ENCODE peak calls at places on chromosomes 1 and 21, in five cellular contexts. S, P, J, R and D are unnamed samples.

GRCh38 chr1:111139234-111139955 is 498 bp downstream of the DRAM2 start:
- DNase-seq in J (peak; percentile 30), P (peak; percentile 39), R (peak; percentile 69), S (no peak), D (peak; percentile 74)

GRCh38 chr1:7406641-7407546 is 364.2 kb upstream of the VAMP3 start:
- DNase-seq in P (no peak), S (peak; percentile 21), J (peak; percentile 22), R (no peak), D (peak; percentile 2)

GRCh38 chr1:3468236-3469103 is 14.0 kb downstream of the ARHGEF16 start:
- DNase-seq in P (peak; percentile 22), R (no peak), S (peak; percentile 35), J (no peak), D (no peak)

GRCh38 chr21:38470762-38471161 is 27.5 kb downstream of the ERG start:
- DNase-seq in P (no peak), R (peak; percentile 80), J (no peak), S (no peak), D (no peak)

GRCh38 chr1:172449585-172450523 is 6.0 kb upstream of the PIGC start:
- DNase-seq in S (peak; percentile 67), R (peak; percentile 61), J (peak; percentile 62), P (peak; percentile 73), D (peak; percentile 71)

GRCh38 chr1:68128820-68129219 is 78.4 kb upstream of the DIRAS3 start:
- DNase-seq in R (no peak), J (no peak), S (no peak), P (peak; percentile 70), D (no peak)

GRCh38 chr1:99018313-99018712 is 13.7 kb upstream of the PLPPR5 start:
- DNase-seq in J (no peak), R (no peak), S (no peak), P (no peak), D (no peak)

GRCh38 chr21:37447288-37447936 is 80.8 kb downstream of the DYRK1A start:
- DNase-seq in R (no peak), P (no peak), S (no peak), J (no peak), D (no peak)

GRCh38 chr1:89995595-89996397 is 886 bp downstream of the ZNF326 start:
- DNase-seq in P (no peak), J (no peak), S (no peak), R (peak; percentile 71), D (no peak)

GRCh38 chr1:52674497-52675384 is 23.4 kb downstream of the COA7 start:
- DNase-seq in J (no peak), R (peak; percentile 53), P (no peak), S (no peak), D (no peak)

GRCh38 chr1:211613108-211613947 is 34.4 kb upstream of the SLC30A1 start:
- DNase-seq in P (peak; percentile 86), S (no peak), J (peak; percentile 52), R (no peak), D (peak; percentile 72)

GRCh38 chr1:65836686-65837085 is 44.0 kb downstream of the PDE4B start:
- DNase-seq in S (no peak), J (no peak), R (no peak), P (no peak), D (no peak)

GRCh38 chr1:109840011-109840629 is 70.5 kb upstream of the CSF1 start:
- DNase-seq in S (no peak), J (no peak), P (no peak), R (no peak), D (no peak)

GRCh38 chr1:193181526-193181925 is 4.9 kb downstream of the B3GALT2 start:
- DNase-seq in J (no peak), P (no peak), R (no peak), S (no peak), D (no peak)

GRCh38 chr21:24941316-24942185 is 665.7 kb downstream of the MRPL39 start:
- DNase-seq in P (no peak), S (peak; percentile 39), R (no peak), J (peak; percentile 55), D (no peak)

GRCh38 chr21:8988696-8989095 is 1532.7 kb upstream of the TPTE start:
- DNase-seq in S (no peak), P (no peak), J (no peak), R (no peak), D (no peak)

GRCh38 chr21:33219961-33220360 is 9.8 kb upstream of the IFNAR2 start:
- DNase-seq in J (no peak), S (no peak), R (no peak), P (no peak), D (no peak)

GRCh38 chr1:211526101-211526500 is 34.1 kb upstream of the RD3 start:
- DNase-seq in S (no peak), R (no peak), J (no peak), P (no peak), D (no peak)

GRCh38 chr1:12615166-12615915 is 2.7 kb downstream of the DHRS3 start:
- DNase-seq in S (no peak), P (no peak), J (no peak), R (peak; percentile 53), D (no peak)

GRCh38 chr1:3483801-3484444 is 29.5 kb downstream of the ARHGEF16 start:
- DNase-seq in J (peak; percentile 68), P (no peak), S (peak; percentile 58), R (peak; percentile 25), D (peak; percentile 58)

GRCh38 chr1:59574085-59574484 is 240.7 kb upstream of the HOOK1 start:
- DNase-seq in J (no peak), R (no peak), S (no peak), P (no peak), D (no peak)

GRCh38 chr1:83741751-83742150 is 257.2 kb downstream of the TTLL7 start:
- DNase-seq in R (no peak), S (no peak), J (no peak), P (no peak), D (no peak)

DNA sequence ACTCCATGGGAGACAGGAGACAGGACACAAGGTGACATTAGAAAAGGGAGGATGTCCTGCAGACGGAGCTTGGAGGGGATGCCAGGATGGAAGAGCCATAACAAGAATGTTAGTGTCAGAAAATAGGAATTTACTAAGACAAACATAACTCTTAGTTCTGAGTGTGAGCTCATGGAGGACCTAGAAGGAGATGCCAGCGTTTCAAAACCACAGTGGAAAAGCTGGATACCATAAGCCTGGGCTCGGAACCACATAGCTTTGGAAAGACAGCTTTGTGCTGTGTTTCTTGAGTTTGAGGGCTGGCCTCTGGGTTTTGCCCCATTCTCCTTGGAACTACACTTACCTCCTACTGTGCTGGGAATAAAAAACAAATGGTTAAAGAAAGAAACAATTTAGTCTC is 128.4 kb downstream of the S1PR1 start:
- DNase-seq in P (no peak), J (no peak), S (no peak), R (no peak), D (no peak)
- H3K27ac ChIP-seq in P (no peak overlapping the region), J (no peak overlapping the region), S (no peak overlapping the region), R (no peak overlapping the region), D (no peak overlapping the region)

GRCh38 chr1:21439721-21440629 is at the start of gene NBPF3:
- DNase-seq in S (peak; percentile 91), P (peak; percentile 82), J (peak; percentile 91), R (peak; percentile 89), D (peak; percentile 95)
- TF ChIP-seq POLR2A in S (peak; percentile 26), P (peak; percentile 65), J (no peak), R (peak; percentile 25), D (no peak)

DNA sequence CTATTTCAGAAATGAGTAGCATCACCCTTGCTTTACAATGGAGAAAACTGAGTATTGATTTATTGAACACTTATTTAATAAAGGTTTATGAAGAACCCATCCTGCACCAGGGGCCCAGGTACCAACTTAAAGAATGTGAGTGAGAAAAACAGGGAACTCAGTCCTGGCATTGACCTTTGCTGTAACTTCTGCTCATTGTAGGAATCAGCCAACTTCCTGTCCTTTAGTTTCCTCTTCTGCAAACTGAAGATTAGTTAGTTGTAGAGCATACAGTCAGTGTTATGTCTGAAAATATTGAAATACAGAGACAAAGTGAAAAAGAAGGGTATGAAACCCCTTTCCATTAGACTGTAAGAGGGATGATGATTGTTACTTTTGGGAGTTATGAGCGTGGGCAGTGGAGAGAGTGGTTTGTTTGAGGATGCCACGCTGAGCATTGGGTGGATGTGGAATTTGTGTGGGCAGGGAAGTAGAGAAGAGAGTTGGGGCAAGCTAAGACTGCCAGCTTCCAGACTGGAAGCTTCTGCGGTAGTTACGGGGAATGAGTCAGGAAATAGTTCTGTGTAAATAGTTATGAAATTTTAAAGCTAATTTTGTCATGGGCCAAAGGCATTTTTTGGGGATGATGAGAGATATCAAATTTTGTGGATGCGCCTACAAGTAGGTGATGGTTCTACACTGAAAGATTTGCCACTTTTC is 89.2 kb downstream of the GPR88 start:
- DNase-seq in S (no peak), P (no peak), J (no peak), R (peak; percentile 76), D (no peak)
- H3K4me1 ChIP-seq in S (peaks cover 4% of the 10 kb centered on the region), P (peaks cover 3% of the 10 kb centered on the region), J (peaks cover 20% of the 10 kb centered on the region), R (peaks cover 36% of the 10 kb centered on the region), D (no peaks in the 10 kb centered on the region)

GRCh38 chr1:107623431-107623830 is 341.5 kb downstream of the VAV3 start:
- DNase-seq in J (no peak), R (no peak), S (no peak), P (no peak), D (no peak)

GRCh38 chr1:107622540-107622939 is 342.4 kb downstream of the VAV3 start:
- DNase-seq in R (no peak), J (no peak), P (no peak), S (no peak), D (no peak)

GRCh38 chr1:107626075-107626796 is 338.7 kb downstream of the VAV3 start:
- DNase-seq in S (no peak), P (no peak), J (no peak), R (no peak), D (no peak)

GRCh38 chr1:107622975-107623374 is 342.0 kb downstream of the VAV3 start:
- DNase-seq in J (no peak), S (no peak), R (no peak), P (no peak), D (no peak)

GRCh38 chr1:107625405-107626029 is 339.5 kb downstream of the VAV3 start:
- DNase-seq in J (no peak), R (no peak), P (no peak), S (no peak), D (no peak)
- H3K27ac ChIP-seq in J (no peak overlapping the region), R (no peak overlapping the region), P (no peak overlapping the region), S (no peak overlapping the region), D (no peak overlapping the region)